ENCODE peak calls at places on chromosomes 12 and 14, in nine cellular contexts. N, S, W, G, P, E, F, Z and C are unnamed samples.

GRCh38 chr14:44453433-44454171 is 53.5 kb downstream of the FSCB start:
- DNase-seq in N (no peak), S (no peak), W (no peak), G (no peak), P (no peak), E (no peak), F (no peak), Z (no peak), C (no peak)

GRCh38 chr12:65741662-65742480 is 82.4 kb upstream of the HMGA2 start:
- DNase-seq in N (peak; percentile 35), S (peak; percentile 11), W (peak; percentile 42), G (no peak), P (peak; percentile 10), E (peak; percentile 40), F (no peak), Z (no peak), C (no peak)

GRCh38 chr14:24368562-24369252 is 723 bp downstream of the NFATC4 start:
- DNase-seq in N (peak; percentile 90), S (peak; percentile 42), W (no peak), G (peak; percentile 89), P (peak; percentile 45), E (peak; percentile 94), F (peak; percentile 85), Z (no peak), C (peak; percentile 90)

GRCh38 chr12:27236498-27236897 is 7.6 kb upstream of the STK38L start:
- DNase-seq in N (no peak), S (no peak), W (no peak), G (no peak), P (no peak), E (no peak), F (no peak), Z (no peak), C (peak; percentile 27)

GRCh38 chr12:94329366-94329765 is 130.3 kb downstream of the CEP83 start:
- DNase-seq in N (no peak), S (no peak), W (no peak), G (no peak), P (no peak), E (no peak), F (no peak), Z (no peak), C (no peak)

GRCh38 chr12:127509066-127509778 is 757.7 kb upstream of the TMEM132C start:
- DNase-seq in N (no peak), S (no peak), W (no peak), G (no peak), P (no peak), E (no peak), F (no peak), Z (no peak), C (no peak)

GRCh38 chr12:89663577-89664357 is 44.9 kb downstream of the ATP2B1 start:
- DNase-seq in N (no peak), S (peak; percentile 51), W (no peak), G (no peak), P (no peak), E (peak; percentile 54), F (no peak), Z (no peak), C (no peak)

GRCh38 chr12:86496595-86496994 is 240.4 kb upstream of the MGAT4C start:
- DNase-seq in N (no peak), S (no peak), W (no peak), G (no peak), P (no peak), E (no peak), F (no peak), Z (no peak), C (no peak)

GRCh38 chr12:114936148-114937099 is 252.4 kb upstream of the TBX3 start:
- DNase-seq in N (no peak), S (no peak), W (no peak), G (no peak), P (no peak), E (no peak), F (no peak), Z (no peak), C (no peak)

GRCh38 chr12:88420460-88420859 is 159.8 kb downstream of the KITLG start:
- DNase-seq in N (no peak), S (no peak), W (no peak), G (no peak), P (no peak), E (no peak), F (no peak), Z (no peak), C (no peak)

GRCh38 chr12:12749433-12749832 is 32.3 kb downstream of the CDKN1B start:
- DNase-seq in N (peak; percentile 58), S (no peak), W (peak; percentile 63), G (no peak), P (peak; percentile 24), E (no peak), F (no peak), Z (no peak), C (no peak)

GRCh38 chr12:89390802-89391673 is 38.7 kb upstream of the DUSP6 start:
- DNase-seq in N (no peak), S (peak; percentile 33), W (peak; percentile 90), G (no peak), P (peak; percentile 24), E (no peak), F (no peak), Z (no peak), C (no peak)

GRCh38 chr12:44000309-44000952 is 164.6 kb downstream of the TMEM117 start:
- DNase-seq in N (no peak), S (peak; percentile 43), W (peak; percentile 81), G (no peak), P (no peak), E (peak; percentile 11), F (no peak), Z (no peak), C (no peak)

GRCh38 chr14:53452005-53452678 is 299.0 kb upstream of the DDHD1 start:
- DNase-seq in N (no peak), S (no peak), W (no peak), G (no peak), P (peak; percentile 10), E (no peak), F (no peak), Z (no peak), C (no peak)

GRCh38 chr14:97331526-97331925 is 534.3 kb downstream of the VRK1 start:
- DNase-seq in N (no peak), S (no peak), W (no peak), G (no peak), P (no peak), E (no peak), F (no peak), Z (no peak), C (no peak)

GRCh38 chr12:88303335-88303734 is 161.2 kb downstream of the TMTC3 start:
- DNase-seq in N (no peak), S (no peak), W (no peak), G (no peak), P (no peak), E (no peak), F (no peak), Z (no peak), C (no peak)

GRCh38 chr14:22502007-22502406 is 87.0 kb downstream of the DAD1 start:
- DNase-seq in N (no peak), S (no peak), W (no peak), G (peak; percentile 68), P (no peak), E (no peak), F (no peak), Z (no peak), C (no peak)

GRCh38 chr12:78455991-78456390 is 408.6 kb upstream of the SYT1 start:
- DNase-seq in N (no peak), S (no peak), W (no peak), G (no peak), P (no peak), E (no peak), F (no peak), Z (no peak), C (no peak)

GRCh38 chr12:52394836-52395405 is 9.5 kb upstream of the KRT84 start:
- DNase-seq in N (no peak), S (no peak), W (no peak), G (peak; percentile 48), P (no peak), E (no peak), F (no peak), Z (no peak), C (no peak)

GRCh38 chr14:56324831-56325230 is 206.6 kb downstream of the PELI2 start:
- DNase-seq in N (no peak), S (no peak), W (no peak), G (no peak), P (no peak), E (no peak), F (no peak), Z (no peak), C (no peak)

GRCh38 chr12:30732954-30733637 is 21.7 kb downstream of the CAPRIN2 start:
- DNase-seq in N (no peak), S (no peak), W (peak; percentile 48), G (no peak), P (no peak), E (no peak), F (no peak), Z (no peak), C (no peak)

GRCh38 chr14:95498622-95499353 is 17.7 kb downstream of the SYNE3 start:
- DNase-seq in N (no peak), S (no peak), W (no peak), G (no peak), P (no peak), E (peak; percentile 41), F (no peak), Z (no peak), C (no peak)

GRCh38 chr14:104461676-104462443 is 117.7 kb upstream of the C14orf180 start:
- DNase-seq in N (no peak), S (no peak), W (no peak), G (no peak), P (no peak), E (peak; percentile 85), F (peak; percentile 49), Z (no peak), C (peak; percentile 15)
- H3K27me3 ChIP-seq in N (no peaks in the 10 kb centered on the region), S (no peaks in the 10 kb centered on the region), W (peaks cover 12% of the 10 kb centered on the region), G (peaks cover 10% of the 10 kb centered on the region), P (peaks cover 75% of the 10 kb centered on the region), E (no peaks in the 10 kb centered on the region), F (peaks cover 61% of the 10 kb centered on the region), Z (peaks cover 25% of the 10 kb centered on the region), C (peaks cover 5% of the 10 kb centered on the region)

GRCh38 chr14:85531141-85531593 is 1.2 kb downstream of the FLRT2 start:
- DNase-seq in N (peak; percentile 67), S (no peak), W (no peak), G (peak; percentile 66), P (no peak), E (peak; percentile 5), F (peak; percentile 78), Z (peak; percentile 28), C (no peak)
- TF ChIP-seq EP300 in N (no peak), S (no peak), W (no peak), G (no peak), P (no peak), E (no peak), F (no peak), Z (no peak), C (no peak)

DNA sequence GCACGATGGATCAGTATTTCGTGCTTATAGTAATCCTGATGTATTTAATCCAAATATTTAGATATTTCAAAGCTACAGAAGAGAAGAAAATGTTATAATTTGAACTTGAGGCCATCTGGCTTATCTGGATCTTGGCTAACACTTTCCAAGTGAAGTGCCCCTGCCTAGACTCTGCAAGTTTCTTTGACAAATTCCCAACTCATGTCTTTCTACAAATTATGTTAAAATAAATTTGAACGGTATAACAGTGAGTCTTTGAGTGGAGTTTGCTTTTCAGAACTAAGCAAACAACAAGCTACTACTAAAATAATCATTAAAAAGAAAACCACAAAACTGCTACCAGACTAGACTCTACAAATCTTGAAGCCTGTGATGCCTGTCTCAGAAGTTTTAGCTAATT is 374.4 kb upstream of the PRICKLE1 start:
- DNase-seq in N (no peak), S (no peak), W (no peak), G (no peak), P (no peak), E (no peak), F (no peak), Z (no peak), C (no peak)
- H3K27me3 ChIP-seq in N (no peaks in the 10 kb centered on the region), S (no peaks in the 10 kb centered on the region), W (no peaks in the 10 kb centered on the region), G (no peaks in the 10 kb centered on the region), P (no peaks in the 10 kb centered on the region), E (no peaks in the 10 kb centered on the region), F (no peaks in the 10 kb centered on the region), Z (no peaks in the 10 kb centered on the region), C (no peaks in the 10 kb centered on the region)

GRCh38 chr12:32502693-32503510 is 103.5 kb downstream of the FGD4 start:
- DNase-seq in N (peak; percentile 40), S (no peak), W (no peak), G (no peak), P (no peak), E (no peak), F (no peak), Z (no peak), C (no peak)
- TF ChIP-seq EP300 in N (no peak), S (no peak), W (no peak), G (no peak), P (no peak), E (no peak), F (no peak), Z (no peak), C (no peak)